ENCODE peak calls at places on chromosomes 16 and 17, in four cellular contexts. T is Kasumi-1, K is HT-29, V is islet precursor cell. G is an unnamed sample.

GRCh38 chr17:4583796-4584124 is 569 bp upstream of the SMTNL2 start:
- DNase-seq in T (peak), K (no peak), V (peak), G (no peak)

GRCh38 chr17:6548578-6549330 is 7.6 kb downstream of the PITPNM3 start:
- DNase-seq in T (no peak), K (no peak), V (no peak), G (no peak)

GRCh38 chr17:80877095-80877828 is 114.4 kb upstream of the CHMP6 start:
- DNase-seq in T (peak), K (no peak), V (no peak), G (no peak)

GRCh38 chr17:45385331-45385997 is 47.2 kb downstream of the ARHGAP27 start:
- DNase-seq in T (peak), K (peak), V (peak), G (peak)

GRCh38 chr17:28327031-28327607 is 8.1 kb downstream of the TMEM97 start:
- DNase-seq in T (no peak), K (no peak), V (peak), G (peak)

GRCh38 chr16:27449434-27450188 is 47.6 kb downstream of the IL21R start:
- DNase-seq in T (no peak), K (no peak), V (no peak), G (no peak)

GRCh38 chr17:49497147-49498036 is 2.3 kb downstream of the NGFR start:
- DNase-seq in T (no peak), K (no peak), V (peak), G (no peak)

GRCh38 chr17:80803451-80804428 is 187.9 kb upstream of the CHMP6 start:
- DNase-seq in T (no peak), K (no peak), V (peak), G (no peak)

GRCh38 chr16:53817812-53818211 is 113.9 kb downstream of the FTO start:
- DNase-seq in T (no peak), K (no peak), V (no peak), G (no peak)

GRCh38 chr17:67027031-67027628 is 17.2 kb upstream of the CACNG1 start:
- DNase-seq in T (no peak), K (no peak), V (no peak), G (no peak)

GRCh38 chr16:2043296-2043979 is 4.2 kb downstream of the NTHL1 start:
- DNase-seq in T (no peak), K (peak), V (no peak), G (no peak)

G was measured in type B pancreatic cell.